ENCODE peak calls at places on chromosomes 16 and 17, in six cellular contexts. Q is IMR-90, C is A549, Y is K562, J is GM12878, H is HepG2. O is an unnamed sample.

GRCh38 chr16:9969580-9969979 is 212.6 kb downstream of the GRIN2A start:
- DNase-seq in H (no peak), Q (no peak), J (no peak), C (no peak), Y (no peak), O (no peak)

GRCh38 chr16:56041556-56042140 is 149.6 kb upstream of the GNAO1 start:
- DNase-seq in H (peak), Q (no peak), C (peak), J (no peak), Y (peak), O (peak)

GRCh38 chr17:29154516-29155234 is 25.5 kb downstream of the MYO18A start:
- DNase-seq in J (no peak), Y (no peak), Q (no peak), H (no peak), C (no peak), O (no peak)

GRCh38 chr16:426115-426905 is 861 bp downstream of the RAB11FIP3 start:
- DNase-seq in C (no peak), J (no peak), H (no peak), Q (no peak), Y (peak), O (no peak)

GRCh38 chr16:11386791-11387546 is 41.7 kb downstream of the RMI2 start:
- DNase-seq in C (peak), H (peak), Q (no peak), J (no peak), Y (peak), O (peak)

GRCh38 chr16:83887088-83887487 is 11.8 kb upstream of the MLYCD start:
- DNase-seq in J (no peak), H (no peak), Y (peak), Q (no peak), C (peak), O (no peak)

GRCh38 chr17:30239089-30239462 is 3.6 kb upstream of the SLC6A4 start:
- DNase-seq in C (no peak), Y (no peak), J (no peak), Q (no peak), H (no peak), O (no peak)

GRCh38 chr16:56277040-56277439 is 85.8 kb downstream of the GNAO1 start:
- DNase-seq in H (peak), Y (no peak), C (peak), J (no peak), Q (no peak), O (peak)

GRCh38 chr17:43129671-43130010 is 4.5 kb upstream of the BRCA1 start:
- DNase-seq in Q (no peak), Y (no peak), C (no peak), J (no peak), H (no peak), O (no peak)

GRCh38 chr16:61274211-61274610 is 762.0 kb downstream of the CDH8 start:
- DNase-seq in Q (no peak), J (no peak), H (no peak), C (no peak), Y (no peak), O (no peak)

GRCh38 chr17:43515641-43516040 is 30.5 kb downstream of the ETV4 start:
- DNase-seq in Q (no peak), C (no peak), H (no peak), J (no peak), Y (no peak), O (no peak)

GRCh38 chr16:67637625-67638024 is 7.3 kb upstream of the CARMIL2 start:
- DNase-seq in Y (no peak), C (no peak), Q (no peak), H (no peak), J (no peak), O (no peak)

DNA sequence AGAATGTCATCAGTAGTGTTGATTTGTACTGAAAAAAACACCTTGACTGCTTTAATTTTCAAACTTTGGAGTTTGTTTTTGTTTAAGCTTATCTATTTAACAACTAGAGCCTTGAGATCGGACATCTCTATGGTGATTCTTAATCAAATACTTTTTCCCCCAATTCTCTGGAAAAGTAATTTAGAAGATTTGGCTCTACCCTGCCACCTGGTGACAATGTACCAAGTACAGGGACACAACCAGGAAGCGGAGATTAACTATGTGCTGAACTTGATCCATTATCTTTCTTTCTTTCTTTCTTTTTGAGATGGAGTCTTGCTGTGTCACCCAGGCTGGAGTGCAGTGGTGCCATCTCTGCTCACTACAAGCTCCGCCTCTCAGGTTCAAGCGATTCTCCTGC is 30.8 kb downstream of the USP43 start:
- DNase-seq in C (peak), Y (no peak), Q (no peak), H (peak), J (no peak), O (no peak)
- TF ChIP-seq BHLHE40 in C (no peak), Y (no peak), Q (no peak), H (no peak), J (no peak), O (no peak)

DNA sequence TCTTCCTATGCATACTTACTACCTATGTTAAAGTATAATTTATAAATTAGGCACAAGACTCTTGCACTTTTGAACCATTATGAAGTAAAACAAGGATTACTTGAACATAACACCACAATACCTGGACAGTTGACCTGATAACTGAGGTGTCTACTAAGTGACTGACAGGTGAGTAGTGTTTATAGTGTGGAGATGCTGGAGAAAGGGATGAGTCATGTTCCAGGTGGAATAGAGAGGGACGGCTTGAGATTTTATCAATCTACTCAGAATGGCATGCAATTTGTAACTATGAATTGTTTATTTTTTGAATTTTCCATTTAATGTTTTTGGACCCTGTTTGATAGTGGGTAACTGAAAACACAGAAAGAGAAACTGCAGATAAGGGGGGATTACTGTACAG is 287.6 kb downstream of the MAP2K6 start:
- DNase-seq in H (no peak), C (no peak), Y (no peak), Q (no peak), J (no peak), O (no peak)
- TF ChIP-seq BHLHE40 in H (no peak), C (no peak), Y (no peak), Q (no peak), J (no peak), O (no peak)

GRCh38 chr16:50038756-50039529 is 13.9 kb downstream of the CNEP1R1 start:
- DNase-seq in Q (no peak), J (no peak), H (no peak), C (no peak), Y (peak), O (no peak)
- TF ChIP-seq BHLHE40 in Q (no peak), J (no peak), H (no peak), C (no peak), Y (no peak), O (no peak)

DNA sequence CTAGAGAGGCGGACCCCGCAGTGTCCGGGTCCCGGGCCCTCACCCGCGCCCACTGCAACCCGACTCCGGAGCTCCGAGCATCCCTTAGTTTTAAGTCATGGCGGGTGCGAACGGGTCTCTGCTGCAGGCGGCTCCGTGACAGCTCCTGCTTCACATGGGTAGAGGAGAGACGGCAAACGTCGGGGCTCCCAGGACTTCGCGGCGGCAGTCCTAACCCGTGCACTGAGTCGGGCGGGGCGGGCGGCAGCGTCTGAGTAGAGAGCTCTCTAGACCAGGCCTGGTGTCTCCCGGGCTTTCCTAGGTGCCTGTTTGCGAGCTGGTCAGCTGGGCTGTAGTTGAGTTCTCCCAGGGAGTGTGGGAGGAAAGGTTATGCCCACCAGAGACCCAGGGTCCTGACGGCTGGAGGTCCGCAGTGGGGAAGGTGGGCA is 345 bp downstream of the TSC2 start:
- DNase-seq in J (no peak), H (no peak), Q (no peak), C (no peak), Y (peak), O (no peak)
- TF ChIP-seq BHLHE40 in J (no peak), H (no peak), Q (no peak), C (no peak), Y (no peak), O (no peak)

GRCh38 chr17:57924677-57925076 is 30.5 kb downstream of the CUEDC1 start:
- DNase-seq in C (no peak), J (no peak), Y (no peak), Q (no peak), H (no peak), O (no peak)

GRCh38 chr17:57927048-57927723 is 28.0 kb downstream of the CUEDC1 start:
- DNase-seq in Y (no peak), J (no peak), C (no peak), H (no peak), Q (peak), O (no peak)

GRCh38 chr17:57928898-57929297 is 26.3 kb downstream of the CUEDC1 start:
- DNase-seq in Q (no peak), Y (no peak), J (no peak), H (no peak), C (no peak), O (no peak)

GRCh38 chr17:57925361-57925990 is 29.7 kb downstream of the CUEDC1 start:
- DNase-seq in Q (no peak), Y (no peak), J (no peak), C (no peak), H (no peak), O (no peak)

GRCh38 chr17:57926723-57927047 is 28.5 kb downstream of the CUEDC1 start:
- DNase-seq in C (no peak), H (no peak), Y (no peak), Q (no peak), J (no peak), O (no peak)
- TF ChIP-seq BHLHE40 in C (no peak), H (no peak), Y (no peak), Q (no peak), J (no peak), O (no peak)

GRCh38 chr17:64991726-64992125 is 64.8 kb downstream of the GNA13 start:
- DNase-seq in J (no peak), Y (no peak), H (no peak), C (no peak), Q (no peak), O (no peak)
- TF ChIP-seq BHLHE40 in J (no peak), Y (no peak), H (no peak), C (no peak), Q (no peak), O (no peak)

O was measured in HEK293T.